ENCODE peak calls at places on chromosomes 4 and X, in four cellular contexts. F is RPMI8226, M is NCI-H1105 treated with DMSO at 0.1 percent for 48 hours, K is NB4. U is an unnamed sample.

GRCh38 chrX:23616361-23616760 is 50.9 kb upstream of the PRDX4 start:
- DNase-seq in M (peak; percentile 39), K (peak; percentile 29), F (peak; percentile 7), U (peak; percentile 47)

GRCh38 chrX:49767231-49767630 is 61.9 kb upstream of the PAGE4 start:
- DNase-seq in M (no peak), K (no peak), F (no peak), U (no peak)

GRCh38 chr4:94722270-94722669 is 35.5 kb upstream of the BMPR1B start:
- DNase-seq in K (no peak), M (no peak), F (peak; percentile 13), U (no peak)

GRCh38 chrX:1614927-1615326 is at the start of gene ASMT:
- DNase-seq in M (no peak), K (no peak), F (no peak), U (no peak)

GRCh38 chrX:47595701-47596655 is 13.7 kb downstream of the TIMP1 start:
- DNase-seq in F (no peak), K (no peak), M (no peak), U (no peak)

GRCh38 chrX:46407036-46407752 is 138.0 kb downstream of the ZNF674 start:
- DNase-seq in F (no peak), M (no peak), K (no peak), U (no peak)

GRCh38 chr4:186132577-186133277 is 28.2 kb downstream of the FAM149A start:
- DNase-seq in F (peak; percentile 21), M (no peak), K (peak; percentile 11), U (no peak)

GRCh38 chrX:107729558-107730297 is 45.9 kb downstream of the TSC22D3 start:
- DNase-seq in M (no peak), F (peak; percentile 71), K (no peak), U (peak; percentile 35)

GRCh38 chr4:181569553-181569952 is 673.6 kb upstream of the TENM3 start:
- DNase-seq in M (peak; percentile 22), K (peak; percentile 25), F (no peak), U (no peak)

GRCh38 chr4:132065940-132066495 is 1083.1 kb upstream of the PCDH10 start:
- DNase-seq in M (no peak), K (no peak), F (no peak), U (no peak)

GRCh38 chr4:177964693-177965168 is 522.5 kb upstream of the AGA start:
- DNase-seq in K (no peak), M (no peak), F (no peak), U (no peak)

GRCh38 chr4:127400736-127401346 is 231.9 kb upstream of the INTU start:
- DNase-seq in F (peak; percentile 48), K (peak; percentile 71), M (no peak), U (peak; percentile 46)

GRCh38 chr4:139278956-139279722 is 886 bp downstream of the MGARP start:
- DNase-seq in K (no peak), M (peak; percentile 15), F (no peak), U (no peak)

GRCh38 chr4:140884431-140885058 is 128.4 kb upstream of the TBC1D9 start:
- DNase-seq in M (peak; percentile 49), F (peak; percentile 69), K (peak; percentile 66), U (peak; percentile 54)

GRCh38 chrX:107025538-107025937 is 25.5 kb upstream of the MORC4 start:
- DNase-seq in M (peak; percentile 33), F (peak; percentile 13), K (peak; percentile 25), U (no peak)

GRCh38 chrX:68807818-68808217 is 21.0 kb upstream of the EFNB1 start:
- DNase-seq in K (peak; percentile 44), M (peak; percentile 8), F (no peak), U (no peak)

GRCh38 chr4:4792516-4792915 is 66.9 kb upstream of the MSX1 start:
- DNase-seq in M (no peak), F (no peak), K (no peak), U (no peak)

GRCh38 chr4:138967313-138967712 is 48.3 kb upstream of the NOCT start:
- DNase-seq in K (peak; percentile 28), M (no peak), F (no peak), U (no peak)

GRCh38 chrX:130086414-130087207 is 23.7 kb downstream of the ELF4 start:
- DNase-seq in M (no peak), K (peak; percentile 96), F (no peak), U (no peak)

GRCh38 chr4:1975880-1976279 is 32.9 kb downstream of the NELFA start:
- DNase-seq in F (no peak), K (no peak), M (no peak), U (no peak)

GRCh38 chrX:122475306-122475705 is 708.8 kb upstream of the GRIA3 start:
- DNase-seq in F (no peak), K (no peak), M (no peak), U (no peak)

GRCh38 chr4:65007841-65008439 is 598.7 kb upstream of the TECRL start:
- DNase-seq in M (peak; percentile 24), K (peak; percentile 56), F (peak; percentile 28), U (peak; percentile 73)

U was measured in NCI-H446.